ENCODE peak calls at places on chromosomes 11 and 22, in five cellular contexts. Y, K, J, Q and C are unnamed samples.

GRCh38 chr11:35232961-35233360 is 94.0 kb downstream of the CD44 start:
- DNase-seq in J (no peak), Y (no peak), Q (no peak), K (no peak), C (no peak)

GRCh38 chr11:103887001-103887680 is 149.3 kb upstream of the DDI1 start:
- DNase-seq in K (no peak), J (no peak), Q (no peak), Y (no peak), C (no peak)

GRCh38 chr11:90344546-90344945 is 121.7 kb upstream of the CHORDC1 start:
- DNase-seq in J (no peak), Y (no peak), Q (no peak), K (no peak), C (no peak)

GRCh38 chr22:26576026-26576680 is 13.8 kb downstream of the TPST2 start:
- DNase-seq in Y (no peak), J (no peak), Q (no peak), K (no peak), C (no peak)

GRCh38 chr22:44108806-44109385 is 71.8 kb upstream of the PARVG start:
- DNase-seq in J (no peak), Y (no peak), K (no peak), Q (no peak), C (no peak)

GRCh38 chr22:45483319-45483718 is 19.4 kb upstream of the FBLN1 start:
- DNase-seq in K (no peak), Y (no peak), Q (no peak), J (no peak), C (no peak)

GRCh38 chr11:107293677-107294344 is 163.8 kb downstream of the CWF19L2 start:
- DNase-seq in Y (no peak), J (no peak), K (no peak), Q (peak), C (no peak)

GRCh38 chr11:47565340-47566165 is at the start of gene PTPMT1:
- DNase-seq in K (peak), J (no peak), Q (peak), Y (peak), C (no peak)

GRCh38 chr11:111378773-111379499 is at the start of gene POU2AF1:
- DNase-seq in Q (no peak), K (no peak), J (peak), Y (peak), C (no peak)

GRCh38 chr22:46618104-46618647 is 2.0 kb upstream of the GRAMD4 start:
- DNase-seq in K (no peak), J (no peak), Q (no peak), Y (no peak), C (no peak)

GRCh38 chr11:64546600-64546999 is 44.4 kb upstream of the SLC22A12 start:
- DNase-seq in J (no peak), K (no peak), Y (no peak), Q (no peak), C (no peak)

GRCh38 chr11:3920148-3920852 is 64.8 kb downstream of the STIM1 start:
- DNase-seq in K (no peak), J (peak), Q (peak), Y (peak), C (peak)

GRCh38 chr11:98300777-98301176 is 720.0 kb upstream of the CNTN5 start:
- DNase-seq in J (no peak), Q (peak), K (no peak), Y (no peak), C (no peak)